ENCODE peak calls at places on chromosomes 13 and 19, in ten cellular contexts. Y is NCI-H1092; N is NCI-H1436; G is fibroblast of the conjunctiva; X is posterior cingulate gyrus; O is AG08396; D is stimulated activated naive CD8-positive, alpha-beta T cell treated with anti-CD3 and anti-CD28 coated beads, Interleukin-15, Interleukin-2, amounts not matched to agents 100 U/mL and 50 U/mL, for 24 hours; W is naive thymus-derived CD4-positive, alpha-beta T cell; L is EH; P is activated B cell treated with CpG ODN at 0.5 μM for 24 hours. Z is an unnamed sample.

GRCh38 chr13:39374741-39375189 is 228.2 kb downstream of the LHFPL6 start:
- DNase-seq in Y (no peak), N (no peak), G (no peak), X (no peak), O (no peak), D (no peak), W (no peak), L (peak; percentile 54), P (no peak), Z (no peak)

GRCh38 chr13:52599853-52600603 is 42.2 kb upstream of the HNRNPA1L2 start:
- DNase-seq in Y (peak; percentile 27), N (no peak), G (no peak), X (peak; percentile 83), O (peak; percentile 45), D (peak; percentile 20), W (no peak), L (peak; percentile 50), P (peak; percentile 32), Z (peak; percentile 77)

GRCh38 chr13:45527699-45528462 is 63.1 kb downstream of the COG3 start:
- DNase-seq in Y (no peak), N (no peak), G (no peak), X (no peak), O (no peak), D (no peak), W (no peak), L (peak; percentile 25), P (no peak), Z (no peak)

GRCh38 chr13:113148940-113149503 is 9.4 kb upstream of the PROZ start:
- DNase-seq in Y (no peak), N (no peak), G (no peak), X (no peak), O (no peak), D (no peak), W (no peak), L (no peak), P (no peak), Z (no peak)

GRCh38 chr19:1361601-1362384 is 21.9 kb upstream of the NDUFS7 start:
- DNase-seq in Y (no peak), N (no peak), G (peak; percentile 72), X (no peak), O (peak; percentile 64), D (no peak), W (no peak), L (peak; percentile 85), P (no peak), Z (no peak)

GRCh38 chr13:39516140-39516539 is 86.9 kb downstream of the LHFPL6 start:
- DNase-seq in Y (no peak), N (no peak), G (no peak), X (no peak), O (no peak), D (no peak), W (no peak), L (peak; percentile 40), P (no peak), Z (no peak)

GRCh38 chr13:73000027-73000674 is 58.7 kb upstream of the KLF5 start:
- DNase-seq in Y (no peak), N (peak; percentile 40), G (peak; percentile 5), X (no peak), O (no peak), D (no peak), W (no peak), L (peak; percentile 25), P (no peak), Z (no peak)

GRCh38 chr19:3443840-3444694 is 36.3 kb downstream of the SMIM24 start:
- DNase-seq in Y (no peak), N (no peak), G (no peak), X (peak; percentile 95), O (peak; percentile 42), D (no peak), W (no peak), L (peak; percentile 62), P (no peak), Z (peak; percentile 71)

GRCh38 chr19:12969292-12969988 is at the start of gene DAND5:
- DNase-seq in Y (peak; percentile 31), N (no peak), G (no peak), X (peak; percentile 83), O (no peak), D (no peak), W (no peak), L (peak; percentile 21), P (no peak), Z (no peak)

GRCh38 chr13:37375071-37375470 is 223.5 kb downstream of the POSTN start:
- DNase-seq in Y (no peak), N (no peak), G (no peak), X (no peak), O (no peak), D (no peak), W (no peak), L (no peak), P (no peak), Z (no peak)

GRCh38 chr13:33454844-33455256 is 169.3 kb upstream of the STARD13 start:
- DNase-seq in Y (no peak), N (no peak), G (peak; percentile 22), X (no peak), O (no peak), D (no peak), W (no peak), L (peak; percentile 94), P (no peak), Z (no peak)

GRCh38 chr19:42356686-42357085 is 31.3 kb downstream of the MEGF8 start:
- DNase-seq in Y (no peak), N (no peak), G (no peak), X (peak; percentile 58), O (no peak), D (no peak), W (no peak), L (no peak), P (no peak), Z (no peak)

GRCh38 chr13:99227331-99227900 is 26.8 kb downstream of the UBAC2 start:
- DNase-seq in Y (no peak), N (no peak), G (no peak), X (no peak), O (no peak), D (no peak), W (no peak), L (peak; percentile 17), P (no peak), Z (no peak)

GRCh38 chr19:15591796-15592195 is 23.2 kb upstream of the CYP4F8 start:
- DNase-seq in Y (no peak), N (no peak), G (no peak), X (no peak), O (no peak), D (no peak), W (no peak), L (no peak), P (no peak), Z (no peak)

GRCh38 chr19:44968670-44969069 is 13.5 kb downstream of the CLPTM1 start:
- DNase-seq in Y (no peak), N (no peak), G (no peak), X (no peak), O (no peak), D (no peak), W (no peak), L (no peak), P (no peak), Z (no peak)

GRCh38 chr13:24215732-24216131 is 55.2 kb downstream of the SPATA13 start:
- DNase-seq in Y (no peak), N (no peak), G (no peak), X (no peak), O (peak; percentile 36), D (no peak), W (no peak), L (peak; percentile 40), P (no peak), Z (no peak)

GRCh38 chr13:47628666-47629065 is 372.4 kb downstream of the SUCLA2 start:
- DNase-seq in Y (no peak), N (no peak), G (no peak), X (no peak), O (no peak), D (no peak), W (no peak), L (peak; percentile 60), P (no peak), Z (no peak)

GRCh38 chr19:45528149-45528743 is 21.0 kb downstream of the VASP start:
- DNase-seq in Y (no peak), N (no peak), G (no peak), X (no peak), O (peak; percentile 43), D (no peak), W (no peak), L (peak; percentile 45), P (no peak), Z (no peak)

GRCh38 chr13:95485045-95485517 is 67.4 kb upstream of the CLDN10 start:
- DNase-seq in Y (no peak), N (no peak), G (no peak), X (no peak), O (no peak), D (no peak), W (no peak), L (peak; percentile 19), P (no peak), Z (no peak)

GRCh38 chr19:10431943-10432735 is 11.8 kb downstream of the PDE4A start:
- DNase-seq in Y (no peak), N (peak; percentile 35), G (no peak), X (no peak), O (peak; percentile 87), D (peak; percentile 76), W (peak; percentile 49), L (peak; percentile 62), P (peak; percentile 73), Z (peak; percentile 80)

GRCh38 chr13:30830638-30830965 is 75.5 kb upstream of the MEDAG start:
- DNase-seq in Y (no peak), N (no peak), G (no peak), X (no peak), O (no peak), D (no peak), W (no peak), L (no peak), P (no peak), Z (no peak)

GRCh38 chr19:4103073-4103418 is 20.9 kb downstream of the MAP2K2 start:
- DNase-seq in Y (no peak), N (no peak), G (no peak), X (no peak), O (no peak), D (peak; percentile 71), W (no peak), L (peak; percentile 21), P (no peak), Z (no peak)

GRCh38 chr13:45168555-45168930 is 32.3 kb downstream of the KCTD4 start:
- DNase-seq in Y (no peak), N (no peak), G (no peak), X (no peak), O (no peak), D (no peak), W (no peak), L (no peak), P (no peak), Z (no peak)

GRCh38 chr19:7336321-7336973 is 12.3 kb upstream of the ARHGEF18 start:
- DNase-seq in Y (no peak), N (no peak), G (no peak), X (no peak), O (no peak), D (no peak), W (no peak), L (no peak), P (no peak), Z (no peak)

GRCh38 chr19:17281391-17282304 is at the start of gene ANKLE1:
- DNase-seq in Y (no peak), N (no peak), G (no peak), X (peak; percentile 78), O (peak; percentile 64), D (peak; percentile 82), W (no peak), L (peak; percentile 39), P (peak; percentile 69), Z (peak; percentile 86)

GRCh38 chr19:13024958-13025653 is 29.8 kb downstream of the NFIX start:
- DNase-seq in Y (no peak), N (no peak), G (no peak), X (peak; percentile 81), O (no peak), D (no peak), W (no peak), L (peak; percentile 47), P (no peak), Z (peak; percentile 59)